ENCODE peak calls at places on chromosomes 5 and 9, in nine cellular contexts. M, J, F, V, H, O, Q, R and N are unnamed samples. For H3K36me3, the result is how much of the 10 kb centered on the place peaks cover.

GRCh38 chr5:147369742-147370374 is 135.0 kb downstream of the STK32A start:
- DNase-seq in M (no peak), J (no peak), F (no peak), V (peak), H (no peak), O (no peak), Q (peak), R (no peak), N (no peak)

GRCh38 chr9:132144708-132145365 is 17.0 kb upstream of the NTNG2 start:
- DNase-seq in M (no peak), J (no peak), F (peak), V (peak), H (no peak), O (no peak), Q (peak), R (no peak), N (no peak)

GRCh38 chr5:52342361-52342760 is 445.4 kb upstream of the ITGA1 start:
- DNase-seq in M (no peak), J (no peak), F (no peak), V (no peak), H (no peak), O (no peak), Q (no peak), R (peak), N (no peak)

GRCh38 chr9:110797611-110798010 is 129.0 kb downstream of the MUSK start:
- DNase-seq in M (no peak), J (no peak), F (no peak), V (no peak), H (no peak), O (no peak), Q (peak), R (no peak), N (no peak)

GRCh38 chr5:132156413-132156812 is 71.2 kb downstream of the P4HA2 start:
- DNase-seq in M (no peak), J (no peak), F (no peak), V (no peak), H (no peak), O (no peak), Q (no peak), R (no peak), N (no peak)

GRCh38 chr9:137550241-137550621 is at the start of gene PNPLA7:
- DNase-seq in M (peak), J (peak), F (peak), V (peak), H (peak), O (peak), Q (peak), R (peak), N (peak)

GRCh38 chr5:66796306-66797292 is 200.4 kb downstream of the MAST4 start:
- DNase-seq in M (no peak), J (no peak), F (no peak), V (peak), H (no peak), O (no peak), Q (peak), R (peak), N (no peak)

GRCh38 chr5:95846554-95847260 is 24.2 kb upstream of the GLRX start:
- DNase-seq in M (no peak), J (peak), F (peak), V (peak), H (peak), O (peak), Q (peak), R (peak), N (no peak)

GRCh38 chr9:138060881-138061280 is 183.3 kb downstream of the CACNA1B start:
- DNase-seq in M (no peak), J (no peak), F (no peak), V (no peak), H (no peak), O (no peak), Q (no peak), R (no peak), N (no peak)

GRCh38 chr9:114988962-114989599 is 58.7 kb upstream of the TNFSF8 start:
- DNase-seq in M (no peak), J (no peak), F (no peak), V (peak), H (no peak), O (no peak), Q (no peak), R (no peak), N (no peak)

GRCh38 chr5:102807878-102808502 is 52.9 kb downstream of the PAM start:
- DNase-seq in M (no peak), J (no peak), F (no peak), V (no peak), H (no peak), O (peak), Q (peak), R (peak), N (no peak)

GRCh38 chr5:9445989-9446388 is 99.9 kb downstream of the SEMA5A start:
- DNase-seq in M (no peak), J (no peak), F (no peak), V (no peak), H (no peak), O (no peak), Q (peak), R (no peak), N (no peak)

GRCh38 chr9:113616116-113616515 is 152.6 kb downstream of the RGS3 start:
- DNase-seq in M (no peak), J (no peak), F (no peak), V (no peak), H (no peak), O (no peak), Q (no peak), R (no peak), N (no peak)

GRCh38 chr9:99782962-99783718 is 38.5 kb upstream of the NR4A3 start:
- DNase-seq in M (no peak), J (no peak), F (no peak), V (no peak), H (no peak), O (no peak), Q (no peak), R (no peak), N (no peak)

GRCh38 chr5:19519448-19519847 is 468.6 kb downstream of the CDH18 start:
- DNase-seq in M (no peak), J (no peak), F (no peak), V (no peak), H (no peak), O (no peak), Q (no peak), R (no peak), N (no peak)

GRCh38 chr5:180201051-180201987 is 7.7 kb downstream of the RASGEF1C start:
- DNase-seq in M (no peak), J (no peak), F (no peak), V (peak), H (no peak), O (no peak), Q (no peak), R (peak), N (no peak)

GRCh38 chr5:158039441-158039840 is 180.5 kb upstream of the CLINT1 start:
- DNase-seq in M (no peak), J (no peak), F (no peak), V (no peak), H (no peak), O (no peak), Q (no peak), R (no peak), N (no peak)

GRCh38 chr5:170219615-170220014 is 13.2 kb upstream of the C5orf58 start:
- DNase-seq in M (no peak), J (no peak), F (no peak), V (peak), H (no peak), O (no peak), Q (peak), R (peak), N (no peak)

GRCh38 chr9:33435821-33436277 is 11.5 kb downstream of the AQP3 start:
- DNase-seq in M (no peak), J (no peak), F (no peak), V (no peak), H (no peak), O (no peak), Q (no peak), R (no peak), N (no peak)

GRCh38 chr5:158770506-158770905 is 329.2 kb downstream of the EBF1 start:
- DNase-seq in M (no peak), J (no peak), F (no peak), V (peak), H (no peak), O (no peak), Q (no peak), R (peak), N (no peak)

GRCh38 chr9:93193978-93194377 is 10.0 kb downstream of the WNK2 start:
- DNase-seq in M (no peak), J (no peak), F (no peak), V (no peak), H (no peak), O (no peak), Q (no peak), R (no peak), N (no peak)

GRCh38 chr5:148482697-148483462 is 99.1 kb downstream of the FBXO38 start:
- DNase-seq in M (no peak), J (no peak), F (peak), V (peak), H (peak), O (peak), Q (peak), R (peak), N (peak)

GRCh38 chr5:150279618-150280017 is 10.0 kb downstream of the CAMK2A start:
- DNase-seq in M (no peak), J (no peak), F (no peak), V (no peak), H (no peak), O (no peak), Q (no peak), R (no peak), N (no peak)

GRCh38 chr5:163910226-163910625 is 404.8 kb downstream of the MAT2B start:
- DNase-seq in M (no peak), J (no peak), F (no peak), V (no peak), H (no peak), O (no peak), Q (peak), R (no peak), N (no peak)

DNA sequence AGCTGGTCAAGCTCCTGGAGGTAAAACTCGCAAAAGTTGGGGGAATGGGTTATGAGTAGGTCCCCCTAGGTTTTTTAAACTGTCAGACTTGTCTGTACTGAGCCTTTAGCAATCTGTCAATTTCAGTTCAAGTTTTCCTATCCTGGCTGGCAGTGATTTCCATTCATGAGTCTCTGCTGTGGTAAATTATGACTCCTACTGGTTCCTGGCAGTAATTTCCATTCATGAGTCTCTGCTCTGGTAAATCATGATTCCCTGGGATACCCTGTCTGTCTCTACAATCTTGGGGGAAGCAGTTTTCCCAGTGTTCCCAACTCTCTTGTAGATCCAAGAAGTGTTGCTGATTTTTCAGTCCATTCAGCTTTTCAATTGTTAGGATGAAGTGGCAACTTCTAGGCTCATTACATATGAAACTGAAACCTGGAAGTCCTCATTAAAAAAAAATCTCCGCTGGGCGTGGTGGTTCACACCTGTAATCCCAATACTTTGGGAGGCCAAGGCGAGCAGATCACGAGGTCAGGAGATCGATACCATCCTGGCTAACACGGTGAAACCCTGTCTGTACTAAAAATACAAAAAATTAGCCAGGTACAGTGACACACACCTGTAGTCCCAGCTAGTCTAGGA is 91.3 kb upstream of the GPBP1 start:
- DNase-seq in M (no peak), J (no peak), F (no peak), V (peak), H (no peak), O (no peak), Q (peak), R (peak), N (no peak)
- TF ChIP-seq CTCF in M (peak), J (no peak), F (no peak), V (peak), H (no peak), O (peak), Q (peak), R (peak), N (no peak)

GRCh38 chr5:73232266-73233041 is 59.5 kb downstream of the TMEM174 start:
- DNase-seq in M (no peak), J (no peak), F (no peak), V (no peak), H (no peak), O (no peak), Q (no peak), R (no peak), N (no peak)
- H3K36me3 ChIP-seq in M (under half), J (under half), F (under half), V (under half), H (under half), O (under half), Q (under half), R (under half), N (under half)

DNA sequence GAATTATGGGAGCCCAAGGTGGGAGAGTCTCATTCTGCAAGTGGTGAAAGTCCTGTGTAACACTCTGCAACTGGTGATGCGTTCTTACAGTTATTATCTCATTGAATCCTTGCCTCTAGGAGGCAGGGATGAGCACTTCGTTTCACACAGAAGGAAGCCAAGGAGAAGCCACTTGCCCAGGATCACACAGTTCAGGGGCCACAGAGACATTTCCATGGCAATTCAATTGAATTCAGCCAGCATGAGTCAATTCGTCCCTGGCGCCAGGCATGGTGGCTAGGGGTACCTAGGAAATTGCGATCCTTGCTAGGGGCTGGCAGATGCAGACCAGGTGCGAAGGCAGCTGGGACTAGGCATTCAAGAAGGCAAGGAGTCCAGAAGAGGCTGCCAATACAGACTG is 26.2 kb downstream of the LHX2 start:
- DNase-seq in M (no peak), J (no peak), F (no peak), V (no peak), H (no peak), O (no peak), Q (no peak), R (no peak), N (no peak)
- TF ChIP-seq CTCF in M (no peak), J (no peak), F (no peak), V (peak), H (no peak), O (no peak), Q (no peak), R (peak), N (no peak)

DNA sequence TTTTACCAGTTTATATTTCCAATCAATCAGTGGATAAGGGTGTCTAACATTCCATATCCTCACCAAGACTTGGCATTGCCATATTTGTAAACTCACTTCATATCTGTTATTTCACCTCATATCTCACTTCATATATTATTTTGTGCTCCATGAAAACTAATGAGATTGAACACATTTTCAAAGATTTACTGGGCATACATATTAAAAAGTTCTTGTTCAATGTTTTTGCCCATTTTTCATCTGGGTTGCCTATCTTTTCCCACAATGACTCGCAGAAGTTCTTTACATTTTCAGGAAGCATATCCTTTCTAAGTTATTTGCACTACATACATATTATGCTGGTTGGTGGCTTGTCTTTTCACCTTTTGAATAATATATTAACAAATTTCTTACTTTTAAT is 15.3 kb downstream of the ZNF510 start:
- DNase-seq in M (no peak), J (no peak), F (no peak), V (no peak), H (no peak), O (no peak), Q (no peak), R (no peak), N (no peak)
- H3K36me3 ChIP-seq in M (half or more), J (under half), F (under half), V (half or more), H (half or more), O (under half), Q (half or more), R (half or more), N (under half)

GRCh38 chr5:172926008-172926523 is 33.2 kb upstream of the RPL26L1 start:
- DNase-seq in M (no peak), J (no peak), F (no peak), V (no peak), H (no peak), O (no peak), Q (no peak), R (no peak), N (no peak)

GRCh38 chr5:172932313-172933017 is 26.8 kb upstream of the RPL26L1 start:
- DNase-seq in M (no peak), J (peak), F (peak), V (peak), H (peak), O (peak), Q (peak), R (peak), N (peak)

GRCh38 chr5:172931001-172931536 is 28.2 kb upstream of the RPL26L1 start:
- DNase-seq in M (no peak), J (no peak), F (peak), V (peak), H (no peak), O (no peak), Q (peak), R (no peak), N (no peak)

GRCh38 chr5:172926796-172927195 is 32.4 kb upstream of the RPL26L1 start:
- DNase-seq in M (no peak), J (no peak), F (no peak), V (no peak), H (no peak), O (no peak), Q (no peak), R (no peak), N (no peak)

GRCh38 chr5:172929371-172929838 is 29.8 kb upstream of the RPL26L1 start:
- DNase-seq in M (no peak), J (no peak), F (no peak), V (peak), H (no peak), O (no peak), Q (peak), R (no peak), N (no peak)
- TF ChIP-seq CTCF in M (no peak), J (no peak), F (no peak), V (no peak), H (no peak), O (no peak), Q (peak), R (no peak), N (no peak)

GRCh38 chr9:134710912-134711311 is 69.3 kb downstream of the COL5A1 start:
- DNase-seq in M (no peak), J (no peak), F (no peak), V (no peak), H (no peak), O (no peak), Q (no peak), R (no peak), N (no peak)

GRCh38 chr9:134707731-134708671 is 66.4 kb downstream of the COL5A1 start:
- DNase-seq in M (no peak), J (no peak), F (no peak), V (no peak), H (no peak), O (no peak), Q (no peak), R (no peak), N (no peak)

GRCh38 chr9:134710271-134710540 is 68.6 kb downstream of the COL5A1 start:
- DNase-seq in M (no peak), J (no peak), F (no peak), V (no peak), H (no peak), O (no peak), Q (no peak), R (no peak), N (no peak)

GRCh38 chr9:134708672-134709038 is 67.1 kb downstream of the COL5A1 start:
- DNase-seq in M (no peak), J (no peak), F (no peak), V (no peak), H (no peak), O (no peak), Q (no peak), R (no peak), N (no peak)

DNA sequence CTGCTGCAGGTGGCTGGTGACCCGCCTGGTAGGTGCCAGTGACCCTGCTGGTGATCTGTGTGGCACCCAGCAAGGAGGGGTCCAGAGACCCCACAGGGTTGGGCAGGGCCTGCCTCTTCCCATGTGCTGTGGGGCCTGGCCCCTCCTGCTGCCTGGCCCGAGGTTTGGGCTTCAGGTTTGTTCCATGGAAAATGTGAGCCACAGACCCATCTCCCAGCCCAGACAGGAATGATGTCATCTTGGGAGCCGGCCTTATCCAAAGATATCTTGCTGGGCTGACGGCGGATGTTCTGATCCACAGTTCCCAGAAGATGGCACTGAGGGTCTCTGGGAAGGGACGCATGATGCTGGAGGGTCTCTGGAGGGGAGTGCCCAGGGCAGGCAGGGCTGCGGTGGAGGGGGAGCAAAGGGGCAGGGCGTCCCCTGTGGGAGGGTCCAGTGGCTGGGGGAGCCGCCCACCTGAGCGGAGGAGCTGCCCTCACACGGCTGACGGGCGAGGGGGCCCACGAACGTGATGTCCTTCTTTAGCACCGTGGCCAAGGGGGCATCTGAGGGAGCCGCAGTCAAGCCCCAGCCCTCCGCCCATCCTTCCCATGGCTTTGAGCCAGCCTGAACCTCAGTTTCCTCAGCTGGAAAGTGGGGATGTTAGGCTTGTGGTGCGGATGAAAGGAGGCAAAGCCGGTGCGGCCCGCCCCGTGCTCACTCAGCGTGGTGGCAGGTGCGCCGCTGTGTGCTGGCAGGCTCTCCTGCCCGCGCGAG is 68.1 kb downstream of the COL5A1 start:
- DNase-seq in M (no peak), J (peak), F (peak), V (peak), H (no peak), O (no peak), Q (peak), R (no peak), N (no peak)
- H3K36me3 ChIP-seq in M (under half), J (under half), F (under half), V (under half), H (under half), O (under half), Q (half or more), R (under half), N (under half)